ENCODE peak calls at places on chromosomes 12 and 14, in five cellular contexts. I is SK-N-MC, A is endothelial cell, H is NCI-H146, C is hepatocyte. V is an unnamed sample.

GRCh38 chr12:46926536-46926935 is 100.7 kb upstream of the SLC38A4 start:
- DNase-seq in I (no peak), A (no peak), H (no peak), C (no peak), V (no peak)

GRCh38 chr12:51407604-51408003 is 16.4 kb upstream of the GALNT6 start:
- DNase-seq in I (no peak), A (no peak), H (no peak), C (no peak), V (no peak)

GRCh38 chr12:69239922-69240624 is 704 bp downstream of the CPSF6 start:
- DNase-seq in I (no peak), A (peak; percentile 69), H (peak; percentile 77), C (peak; percentile 71), V (peak; percentile 19)

GRCh38 chr12:104190151-104190550 is 25.4 kb upstream of the TXNRD1 start:
- DNase-seq in I (no peak), A (no peak), H (no peak), C (no peak), V (peak; percentile 63)

GRCh38 chr12:123471374-123472068 is 13.6 kb downstream of the SNRNP35 start:
- DNase-seq in I (no peak), A (no peak), H (no peak), C (peak; percentile 58), V (no peak)

GRCh38 chr12:107491856-107492255 is 193.7 kb upstream of the PWP1 start:
- DNase-seq in I (no peak), A (no peak), H (no peak), C (no peak), V (no peak)

GRCh38 chr12:75374971-75375370 is 15.9 kb upstream of the GLIPR1L2 start:
- DNase-seq in I (no peak), A (no peak), H (no peak), C (no peak), V (no peak)

GRCh38 chr14:71591929-71592328 is 340.3 kb upstream of the RGS6 start:
- DNase-seq in I (peak; percentile 55), A (no peak), H (no peak), C (no peak), V (peak; percentile 45)

GRCh38 chr14:64556526-64556925 is 6.8 kb downstream of the PPP1R36 start:
- DNase-seq in I (no peak), A (no peak), H (no peak), C (no peak), V (peak; percentile 55)

GRCh38 chr14:72457641-72458040 is 436.3 kb downstream of the DPF3 start:
- DNase-seq in I (no peak), A (no peak), H (no peak), C (no peak), V (peak; percentile 68)

GRCh38 chr12:58537278-58537677 is 383.0 kb downstream of the LRIG3 start:
- DNase-seq in I (no peak), A (no peak), H (no peak), C (no peak), V (no peak)

GRCh38 chr12:104971276-104971675 is 13.2 kb upstream of the SLC41A2 start:
- DNase-seq in I (no peak), A (no peak), H (no peak), C (no peak), V (no peak)

GRCh38 chr12:89862511-89863331 is 154.1 kb upstream of the ATP2B1 start:
- DNase-seq in I (no peak), A (peak; percentile 6), H (no peak), C (no peak), V (no peak)

GRCh38 chr12:106527356-106527755 is 55.4 kb upstream of the RFX4 start:
- DNase-seq in I (no peak), A (no peak), H (no peak), C (no peak), V (peak; percentile 15)

GRCh38 chr14:53619625-53620324 is 336.9 kb downstream of the BMP4 start:
- DNase-seq in I (no peak), A (no peak), H (no peak), C (no peak), V (peak; percentile 36)

GRCh38 chr14:85315290-85315689 is 214.7 kb upstream of the FLRT2 start:
- DNase-seq in I (no peak), A (no peak), H (no peak), C (no peak), V (no peak)

GRCh38 chr12:131985145-131985875 is 35.6 kb downstream of the EP400 start:
- DNase-seq in I (no peak), A (no peak), H (no peak), C (no peak), V (no peak)

GRCh38 chr12:52387859-52388258 is 2.4 kb upstream of the KRT84 start:
- DNase-seq in I (no peak), A (no peak), H (no peak), C (no peak), V (no peak)

GRCh38 chr12:119180380-119181040 is 1.8 kb downstream of the HSPB8 start:
- DNase-seq in I (no peak), A (no peak), H (no peak), C (peak; percentile 48), V (no peak)

GRCh38 chr12:25728196-25728595 is 175.1 kb upstream of the LMNTD1 start:
- DNase-seq in I (no peak), A (no peak), H (no peak), C (no peak), V (no peak)

GRCh38 chr12:6462234-6462995 is 8.1 kb downstream of the VAMP1 start:
- DNase-seq in I (no peak), A (no peak), H (no peak), C (no peak), V (no peak)

GRCh38 chr14:71856199-71856919 is 75.9 kb upstream of the RGS6 start:
- DNase-seq in I (no peak), A (no peak), H (no peak), C (no peak), V (no peak)

GRCh38 chr12:91577586-91578539 is 395.2 kb upstream of the DCN start:
- DNase-seq in I (peak; percentile 45), A (no peak), H (peak; percentile 32), C (peak; percentile 12), V (peak; percentile 2)

GRCh38 chr12:92608418-92609091 is 94.2 kb upstream of the PLEKHG7 start:
- DNase-seq in I (no peak), A (no peak), H (peak; percentile 47), C (peak; percentile 51), V (no peak)

GRCh38 chr12:116333402-116333801 is 55.9 kb upstream of the MED13L start:
- DNase-seq in I (no peak), A (no peak), H (no peak), C (no peak), V (no peak)

GRCh38 chr12:1173806-1174617 is 183.0 kb downstream of the ERC1 start:
- DNase-seq in I (no peak), A (no peak), H (peak; percentile 94), C (no peak), V (no peak)

GRCh38 chr14:60691383-60692113 is 32.6 kb downstream of the SIX4 start:
- DNase-seq in I (no peak), A (no peak), H (no peak), C (peak; percentile 4), V (no peak)

GRCh38 chr12:915090-915489 is 34.4 kb downstream of the RAD52 start:
- DNase-seq in I (no peak), A (peak; percentile 11), H (no peak), C (no peak), V (no peak)

GRCh38 chr14:56268653-56269052 is 150.4 kb downstream of the PELI2 start:
- DNase-seq in I (no peak), A (no peak), H (no peak), C (no peak), V (no peak)

GRCh38 chr12:128792398-128792797 is 31.4 kb downstream of the SLC15A4 start:
- DNase-seq in I (no peak), A (no peak), H (no peak), C (no peak), V (no peak)

GRCh38 chr14:88380405-88380804 is 5.1 kb upstream of the SPATA7 start:
- DNase-seq in I (no peak), A (no peak), H (peak; percentile 4), C (peak; percentile 23), V (no peak)

GRCh38 chr14:90698379-90698869 is 117.8 kb downstream of the TTC7B start:
- DNase-seq in I (peak; percentile 24), A (peak; percentile 24), H (no peak), C (peak; percentile 41), V (no peak)

GRCh38 chr12:102811125-102811737 is 105.8 kb downstream of the PAH start:
- DNase-seq in I (peak; percentile 30), A (peak; percentile 58), H (peak; percentile 59), C (peak; percentile 64), V (no peak)

GRCh38 chr12:2944401-2945047 is 14.7 kb upstream of the TEAD4 start:
- DNase-seq in I (no peak), A (peak; percentile 56), H (peak; percentile 45), C (peak; percentile 66), V (no peak)

GRCh38 chr12:116159175-116159574 is 118.3 kb downstream of the MED13L start:
- DNase-seq in I (no peak), A (no peak), H (no peak), C (peak; percentile 25), V (no peak)

V was measured in HS-27A.